ENCODE peak calls at places on chromosomes 7 and 10, in eight cellular contexts. One of them, this sample, is unnamed.

GRCh38 chr10:12193193-12193592 is 2.5 kb downstream of the NUDT5 start:
- DNase-seq in NAMALWA: no peak
- DNase-seq in naive B cell: no peak
- DNase-seq in HCEC 1CT: peak; percentile 63
- DNase-seq in WTC11: no peak
- DNase-seq in heart left ventricle: no peak
- DNase-seq in germinal center: no peak
- DNase-seq in endothelial cell: no peak
- DNase-seq in this sample: no peak

GRCh38 chr10:126012485-126012884 is 116.1 kb downstream of the FANK1 start:
- DNase-seq in WTC11: no peak
- DNase-seq in heart left ventricle: no peak
- DNase-seq in endothelial cell: no peak
- DNase-seq in naive B cell: no peak
- DNase-seq in germinal center: no peak
- DNase-seq in HCEC 1CT: peak; percentile 27
- DNase-seq in NAMALWA: no peak
- DNase-seq in this sample: no peak

GRCh38 chr10:47034511-47035051 is 123.4 kb downstream of the PTPN20 start:
- DNase-seq in NAMALWA: no peak
- DNase-seq in naive B cell: no peak
- DNase-seq in endothelial cell: no peak
- DNase-seq in WTC11: no peak
- DNase-seq in HCEC 1CT: no peak
- DNase-seq in germinal center: no peak
- DNase-seq in heart left ventricle: no peak
- DNase-seq in this sample: no peak

GRCh38 chr7:74051629-74052410 is 23.8 kb downstream of the ELN start:
- DNase-seq in heart left ventricle: no peak
- DNase-seq in WTC11: peak; percentile 80
- DNase-seq in NAMALWA: peak; percentile 81
- DNase-seq in HCEC 1CT: peak; percentile 31
- DNase-seq in naive B cell: no peak
- DNase-seq in germinal center: no peak
- DNase-seq in endothelial cell: peak; percentile 55
- DNase-seq in this sample: peak; percentile 50

GRCh38 chr10:56142092-56142728 is 218.8 kb downstream of the ZWINT start:
- DNase-seq in naive B cell: no peak
- DNase-seq in germinal center: no peak
- DNase-seq in endothelial cell: no peak
- DNase-seq in HCEC 1CT: no peak
- DNase-seq in NAMALWA: no peak
- DNase-seq in heart left ventricle: no peak
- DNase-seq in WTC11: no peak
- DNase-seq in this sample: no peak

GRCh38 chr7:42745357-42746022 is 166.4 kb downstream of the C7orf25 start:
- DNase-seq in heart left ventricle: peak; percentile 48
- DNase-seq in germinal center: peak; percentile 13
- DNase-seq in naive B cell: no peak
- DNase-seq in WTC11: peak; percentile 82
- DNase-seq in HCEC 1CT: peak; percentile 22
- DNase-seq in endothelial cell: peak; percentile 48
- DNase-seq in NAMALWA: peak; percentile 73
- DNase-seq in this sample: peak; percentile 45

GRCh38 chr10:4557469-4557868 is 268.5 kb upstream of the AKR1E2 start:
- DNase-seq in NAMALWA: no peak
- DNase-seq in naive B cell: no peak
- DNase-seq in heart left ventricle: no peak
- DNase-seq in WTC11: no peak
- DNase-seq in HCEC 1CT: no peak
- DNase-seq in endothelial cell: no peak
- DNase-seq in germinal center: no peak
- DNase-seq in this sample: no peak

GRCh38 chr10:88200637-88201036 is 337.2 kb downstream of the PTEN start:
- DNase-seq in germinal center: no peak
- DNase-seq in naive B cell: no peak
- DNase-seq in NAMALWA: no peak
- DNase-seq in HCEC 1CT: no peak
- DNase-seq in endothelial cell: no peak
- DNase-seq in WTC11: no peak
- DNase-seq in heart left ventricle: no peak
- DNase-seq in this sample: no peak

GRCh38 chr10:8334631-8335030 is 280.1 kb downstream of the GATA3 start:
- DNase-seq in germinal center: no peak
- DNase-seq in HCEC 1CT: no peak
- DNase-seq in heart left ventricle: no peak
- DNase-seq in naive B cell: no peak
- DNase-seq in WTC11: no peak
- DNase-seq in NAMALWA: no peak
- DNase-seq in endothelial cell: no peak
- DNase-seq in this sample: no peak

GRCh38 chr10:95246582-95247051 is 44.2 kb downstream of the PDLIM1 start:
- DNase-seq in endothelial cell: peak; percentile 81
- DNase-seq in naive B cell: peak; percentile 69
- DNase-seq in NAMALWA: peak; percentile 83
- DNase-seq in germinal center: peak; percentile 74
- DNase-seq in WTC11: peak; percentile 86
- DNase-seq in heart left ventricle: peak; percentile 85
- DNase-seq in HCEC 1CT: peak; percentile 69
- DNase-seq in this sample: peak; percentile 86

GRCh38 chr7:39688611-39689485 is 65.5 kb downstream of the RALA start:
- DNase-seq in heart left ventricle: no peak
- DNase-seq in NAMALWA: no peak
- DNase-seq in endothelial cell: no peak
- DNase-seq in naive B cell: no peak
- DNase-seq in WTC11: no peak
- DNase-seq in germinal center: no peak
- DNase-seq in HCEC 1CT: peak; percentile 27
- DNase-seq in this sample: no peak

GRCh38 chr7:46781901-46782439 is 799.9 kb downstream of the TNS3 start:
- DNase-seq in HCEC 1CT: no peak
- DNase-seq in WTC11: no peak
- DNase-seq in germinal center: no peak
- DNase-seq in endothelial cell: no peak
- DNase-seq in NAMALWA: no peak
- DNase-seq in naive B cell: no peak
- DNase-seq in heart left ventricle: no peak
- DNase-seq in this sample: no peak

GRCh38 chr7:158204453-158204852 is 383.2 kb downstream of the PTPRN2 start:
- DNase-seq in NAMALWA: no peak
- DNase-seq in HCEC 1CT: no peak
- DNase-seq in endothelial cell: no peak
- DNase-seq in heart left ventricle: no peak
- DNase-seq in naive B cell: no peak
- DNase-seq in germinal center: no peak
- DNase-seq in WTC11: no peak
- DNase-seq in this sample: no peak

GRCh38 chr10:112739219-112739969 is 210.7 kb upstream of the TCF7L2 start:
- DNase-seq in germinal center: no peak
- DNase-seq in naive B cell: no peak
- DNase-seq in NAMALWA: no peak
- DNase-seq in endothelial cell: no peak
- DNase-seq in heart left ventricle: no peak
- DNase-seq in HCEC 1CT: no peak
- DNase-seq in WTC11: no peak
- DNase-seq in this sample: no peak

GRCh38 chr7:81248420-81248819 is 329.6 kb upstream of the SEMA3C start:
- DNase-seq in NAMALWA: no peak
- DNase-seq in heart left ventricle: no peak
- DNase-seq in HCEC 1CT: no peak
- DNase-seq in endothelial cell: no peak
- DNase-seq in naive B cell: no peak
- DNase-seq in WTC11: no peak
- DNase-seq in germinal center: no peak
- DNase-seq in this sample: no peak

GRCh38 chr7:130278892-130279690 is 12.4 kb downstream of the CPA2 start:
- DNase-seq in WTC11: no peak
- DNase-seq in HCEC 1CT: peak; percentile 84
- DNase-seq in germinal center: no peak
- DNase-seq in naive B cell: no peak
- DNase-seq in endothelial cell: no peak
- DNase-seq in NAMALWA: no peak
- DNase-seq in heart left ventricle: no peak
- DNase-seq in this sample: no peak

GRCh38 chr7:131292141-131292905 is 35.4 kb upstream of the MKLN1 start:
- DNase-seq in HCEC 1CT: no peak
- DNase-seq in WTC11: no peak
- DNase-seq in endothelial cell: no peak
- DNase-seq in germinal center: no peak
- DNase-seq in heart left ventricle: no peak
- DNase-seq in NAMALWA: no peak
- DNase-seq in naive B cell: no peak
- DNase-seq in this sample: no peak

GRCh38 chr7:111026806-111027205 is 64.1 kb upstream of the LRRN3 start:
- DNase-seq in NAMALWA: no peak
- DNase-seq in HCEC 1CT: no peak
- DNase-seq in endothelial cell: no peak
- DNase-seq in WTC11: no peak
- DNase-seq in heart left ventricle: no peak
- DNase-seq in germinal center: no peak
- DNase-seq in naive B cell: no peak
- DNase-seq in this sample: no peak

GRCh38 chr10:103986360-103986759 is 19.4 kb downstream of the SLK start:
- DNase-seq in NAMALWA: no peak
- DNase-seq in heart left ventricle: no peak
- DNase-seq in germinal center: no peak
- DNase-seq in HCEC 1CT: no peak
- DNase-seq in endothelial cell: no peak
- DNase-seq in naive B cell: peak; percentile 42
- DNase-seq in WTC11: no peak
- DNase-seq in this sample: peak; percentile 11

GRCh38 chr10:66218981-66219587 is 706.8 kb upstream of the LRRTM3 start:
- DNase-seq in naive B cell: no peak
- DNase-seq in endothelial cell: no peak
- DNase-seq in heart left ventricle: no peak
- DNase-seq in HCEC 1CT: no peak
- DNase-seq in germinal center: no peak
- DNase-seq in NAMALWA: no peak
- DNase-seq in WTC11: no peak
- DNase-seq in this sample: no peak

GRCh38 chr10:101770331-101771215 is 5.3 kb downstream of the FGF8 start:
- DNase-seq in HCEC 1CT: no peak
- DNase-seq in WTC11: no peak
- DNase-seq in NAMALWA: no peak
- DNase-seq in naive B cell: no peak
- DNase-seq in germinal center: no peak
- DNase-seq in heart left ventricle: no peak
- DNase-seq in endothelial cell: no peak
- DNase-seq in this sample: no peak

GRCh38 chr7:37234928-37235327 is 213.7 kb downstream of the ELMO1 start:
- DNase-seq in naive B cell: peak; percentile 20
- DNase-seq in germinal center: peak; percentile 30
- DNase-seq in heart left ventricle: no peak
- DNase-seq in NAMALWA: peak; percentile 52
- DNase-seq in WTC11: no peak
- DNase-seq in endothelial cell: peak; percentile 10
- DNase-seq in HCEC 1CT: no peak
- DNase-seq in this sample: peak; percentile 56

GRCh38 chr10:37067576-37067975 is 57.8 kb upstream of the ANKRD30A start:
- DNase-seq in HCEC 1CT: no peak
- DNase-seq in germinal center: no peak
- DNase-seq in NAMALWA: no peak
- DNase-seq in heart left ventricle: no peak
- DNase-seq in endothelial cell: no peak
- DNase-seq in WTC11: no peak
- DNase-seq in naive B cell: no peak
- DNase-seq in this sample: no peak

GRCh38 chr7:945556-946255 is 8.8 kb downstream of the ADAP1 start:
- DNase-seq in NAMALWA: no peak
- DNase-seq in WTC11: peak; percentile 76
- DNase-seq in endothelial cell: no peak
- DNase-seq in HCEC 1CT: no peak
- DNase-seq in naive B cell: no peak
- DNase-seq in heart left ventricle: peak; percentile 17
- DNase-seq in germinal center: no peak
- DNase-seq in this sample: no peak

GRCh38 chr7:47329320-47329926 is 252.5 kb downstream of the TNS3 start:
- DNase-seq in germinal center: no peak
- DNase-seq in naive B cell: no peak
- DNase-seq in HCEC 1CT: no peak
- DNase-seq in heart left ventricle: peak; percentile 58
- DNase-seq in NAMALWA: no peak
- DNase-seq in WTC11: no peak
- DNase-seq in endothelial cell: peak; percentile 31
- DNase-seq in this sample: no peak

GRCh38 chr7:47617131-47617530 is 35.2 kb upstream of the TNS3 start:
- DNase-seq in naive B cell: no peak
- DNase-seq in endothelial cell: no peak
- DNase-seq in heart left ventricle: no peak
- DNase-seq in WTC11: no peak
- DNase-seq in NAMALWA: no peak
- DNase-seq in HCEC 1CT: no peak
- DNase-seq in germinal center: no peak
- DNase-seq in this sample: no peak

GRCh38 chr7:48170506-48170905 is 752 bp upstream of the ABCA13 start:
- DNase-seq in germinal center: no peak
- DNase-seq in endothelial cell: no peak
- DNase-seq in NAMALWA: no peak
- DNase-seq in HCEC 1CT: no peak
- DNase-seq in naive B cell: no peak
- DNase-seq in heart left ventricle: no peak
- DNase-seq in WTC11: no peak
- DNase-seq in this sample: no peak

GRCh38 chr7:149144996-149145850 is 2.0 kb upstream of the ZNF398 start:
- DNase-seq in NAMALWA: no peak
- DNase-seq in germinal center: peak; percentile 30
- DNase-seq in naive B cell: no peak
- DNase-seq in WTC11: no peak
- DNase-seq in HCEC 1CT: no peak
- DNase-seq in endothelial cell: no peak
- DNase-seq in heart left ventricle: no peak
- DNase-seq in this sample: no peak

GRCh38 chr7:66964391-66964790 is 31.0 kb downstream of the SBDS start:
- DNase-seq in endothelial cell: no peak
- DNase-seq in NAMALWA: no peak
- DNase-seq in heart left ventricle: no peak
- DNase-seq in WTC11: no peak
- DNase-seq in naive B cell: no peak
- DNase-seq in HCEC 1CT: no peak
- DNase-seq in germinal center: no peak
- DNase-seq in this sample: no peak

GRCh38 chr10:47079177-47079580 is 168.0 kb downstream of the PTPN20 start:
- DNase-seq in naive B cell: no peak
- DNase-seq in heart left ventricle: no peak
- DNase-seq in HCEC 1CT: no peak
- DNase-seq in endothelial cell: no peak
- DNase-seq in NAMALWA: no peak
- DNase-seq in germinal center: no peak
- DNase-seq in WTC11: no peak
- DNase-seq in this sample: peak; percentile 2

This sample was measured in NCI-H82.